ENCODE peak calls at places on chromosome 14, in six cellular contexts. One of them, this sample, is unnamed.

GRCh38 chr14:22838631-22839041 is 2.3 kb downstream of the MMP14 start:
- DNase-seq in body of pancreas: no peak
- DNase-seq in ecto neural progenitor cell: no peak
- DNase-seq in AG04449: no peak
- DNase-seq in iPS-NIHi11: no peak
- DNase-seq in memory B cell: no peak
- DNase-seq in this sample: no peak

GRCh38 chr14:56666716-56667115 is 87.1 kb downstream of the TMEM260 start:
- DNase-seq in body of pancreas: no peak
- DNase-seq in ecto neural progenitor cell: no peak
- DNase-seq in AG04449: no peak
- DNase-seq in iPS-NIHi11: no peak
- DNase-seq in memory B cell: no peak
- DNase-seq in this sample: no peak

GRCh38 chr14:92676031-92676430 is 72.4 kb downstream of the LGMN start:
- DNase-seq in body of pancreas: no peak
- DNase-seq in ecto neural progenitor cell: no peak
- DNase-seq in AG04449: no peak
- DNase-seq in iPS-NIHi11: no peak
- DNase-seq in memory B cell: no peak
- DNase-seq in this sample: no peak

GRCh38 chr14:75275598-75275997 is 3.0 kb upstream of the FOS start:
- DNase-seq in body of pancreas: no peak
- DNase-seq in ecto neural progenitor cell: no peak
- DNase-seq in AG04449: no peak
- DNase-seq in iPS-NIHi11: no peak
- DNase-seq in memory B cell: no peak
- DNase-seq in this sample: no peak

GRCh38 chr14:101628975-101629374 is 67.7 kb downstream of the DIO3 start:
- DNase-seq in body of pancreas: no peak
- DNase-seq in ecto neural progenitor cell: no peak
- DNase-seq in AG04449: no peak
- DNase-seq in iPS-NIHi11: no peak
- DNase-seq in memory B cell: no peak
- DNase-seq in this sample: no peak

GRCh38 chr14:34030864-34031263 is 80.0 kb upstream of the EGLN3 start:
- DNase-seq in body of pancreas: no peak
- DNase-seq in ecto neural progenitor cell: no peak
- DNase-seq in AG04449: no peak
- DNase-seq in iPS-NIHi11: no peak
- DNase-seq in memory B cell: no peak
- DNase-seq in this sample: no peak

GRCh38 chr14:106657460-106657859 is 1131.1 kb downstream of the TMEM121 start:
- DNase-seq in body of pancreas: no peak
- DNase-seq in ecto neural progenitor cell: no peak
- DNase-seq in AG04449: no peak
- DNase-seq in iPS-NIHi11: no peak
- DNase-seq in memory B cell: peak
- DNase-seq in this sample: no peak

GRCh38 chr14:54105898-54106297 is 149.3 kb upstream of the BMP4 start:
- DNase-seq in body of pancreas: no peak
- DNase-seq in ecto neural progenitor cell: no peak
- DNase-seq in AG04449: no peak
- DNase-seq in iPS-NIHi11: no peak
- DNase-seq in memory B cell: no peak
- DNase-seq in this sample: no peak

GRCh38 chr14:68659021-68659931 is 133.6 kb downstream of the ZFP36L1 start:
- DNase-seq in body of pancreas: no peak
- DNase-seq in ecto neural progenitor cell: peak
- DNase-seq in AG04449: no peak
- DNase-seq in iPS-NIHi11: no peak
- DNase-seq in memory B cell: no peak
- DNase-seq in this sample: no peak

GRCh38 chr14:31568151-31568550 is 6.9 kb downstream of the NUBPL start:
- DNase-seq in body of pancreas: no peak
- DNase-seq in ecto neural progenitor cell: no peak
- DNase-seq in AG04449: no peak
- DNase-seq in iPS-NIHi11: no peak
- DNase-seq in memory B cell: no peak
- DNase-seq in this sample: no peak

GRCh38 chr14:62179367-62180018 is 417.3 kb downstream of the SNAPC1 start:
- DNase-seq in body of pancreas: peak
- DNase-seq in ecto neural progenitor cell: peak
- DNase-seq in AG04449: peak
- DNase-seq in iPS-NIHi11: peak
- DNase-seq in memory B cell: no peak
- DNase-seq in this sample: peak

GRCh38 chr14:93175492-93175891 is 9.2 kb downstream of the MOAP1 start:
- DNase-seq in body of pancreas: no peak
- DNase-seq in ecto neural progenitor cell: no peak
- DNase-seq in AG04449: no peak
- DNase-seq in iPS-NIHi11: no peak
- DNase-seq in memory B cell: no peak
- DNase-seq in this sample: no peak

GRCh38 chr14:101224356-101225115 is 321.0 kb upstream of the RTL1 start:
- DNase-seq in body of pancreas: peak
- DNase-seq in ecto neural progenitor cell: peak
- DNase-seq in AG04449: no peak
- DNase-seq in iPS-NIHi11: no peak
- DNase-seq in memory B cell: no peak
- DNase-seq in this sample: no peak

GRCh38 chr14:71525663-71526246 is 406.5 kb upstream of the RGS6 start:
- DNase-seq in body of pancreas: no peak
- DNase-seq in ecto neural progenitor cell: no peak
- DNase-seq in AG04449: no peak
- DNase-seq in iPS-NIHi11: no peak
- DNase-seq in memory B cell: no peak
- DNase-seq in this sample: no peak

GRCh38 chr14:95431199-95432145 is 85.0 kb downstream of the SYNE3 start:
- DNase-seq in body of pancreas: no peak
- DNase-seq in ecto neural progenitor cell: no peak
- DNase-seq in AG04449: no peak
- DNase-seq in iPS-NIHi11: peak
- DNase-seq in memory B cell: peak
- DNase-seq in this sample: no peak

GRCh38 chr14:101717663-101718490 is 43.6 kb upstream of the PPP2R5C start:
- DNase-seq in body of pancreas: no peak
- DNase-seq in ecto neural progenitor cell: no peak
- DNase-seq in AG04449: no peak
- DNase-seq in iPS-NIHi11: no peak
- DNase-seq in memory B cell: no peak
- DNase-seq in this sample: no peak

GRCh38 chr14:80867798-80868197 is 73.7 kb downstream of the CEP128 start:
- DNase-seq in body of pancreas: no peak
- DNase-seq in ecto neural progenitor cell: no peak
- DNase-seq in AG04449: no peak
- DNase-seq in iPS-NIHi11: no peak
- DNase-seq in memory B cell: no peak
- DNase-seq in this sample: no peak

GRCh38 chr14:68486033-68486732 is 306.7 kb downstream of the ZFP36L1 start:
- DNase-seq in body of pancreas: peak
- DNase-seq in ecto neural progenitor cell: no peak
- DNase-seq in AG04449: no peak
- DNase-seq in iPS-NIHi11: no peak
- DNase-seq in memory B cell: no peak
- DNase-seq in this sample: no peak

GRCh38 chr14:99566009-99566389 is 38.0 kb downstream of the CCDC85C start:
- DNase-seq in body of pancreas: no peak
- DNase-seq in ecto neural progenitor cell: no peak
- DNase-seq in AG04449: no peak
- DNase-seq in iPS-NIHi11: no peak
- DNase-seq in memory B cell: no peak
- DNase-seq in this sample: no peak

GRCh38 chr14:106522990-106523389 is 996.6 kb downstream of the TMEM121 start:
- DNase-seq in body of pancreas: no peak
- DNase-seq in ecto neural progenitor cell: no peak
- DNase-seq in AG04449: no peak
- DNase-seq in iPS-NIHi11: no peak
- DNase-seq in memory B cell: no peak
- DNase-seq in this sample: no peak

GRCh38 chr14:59439256-59440015 is 25.7 kb downstream of the GPR135 start:
- DNase-seq in body of pancreas: no peak
- DNase-seq in ecto neural progenitor cell: no peak
- DNase-seq in AG04449: peak
- DNase-seq in iPS-NIHi11: no peak
- DNase-seq in memory B cell: no peak
- DNase-seq in this sample: no peak

GRCh38 chr14:34548472-34548981 is 9.0 kb upstream of the EAPP start:
- DNase-seq in body of pancreas: no peak
- DNase-seq in ecto neural progenitor cell: no peak
- DNase-seq in AG04449: no peak
- DNase-seq in iPS-NIHi11: no peak
- DNase-seq in memory B cell: no peak
- DNase-seq in this sample: no peak

GRCh38 chr14:75794615-75795038 is 133.6 kb downstream of the TTLL5 start:
- DNase-seq in body of pancreas: no peak
- DNase-seq in ecto neural progenitor cell: no peak
- DNase-seq in AG04449: peak
- DNase-seq in iPS-NIHi11: no peak
- DNase-seq in memory B cell: no peak
- DNase-seq in this sample: no peak

GRCh38 chr14:60986500-60986899 is 5.5 kb downstream of the SLC38A6 start:
- DNase-seq in body of pancreas: no peak
- DNase-seq in ecto neural progenitor cell: no peak
- DNase-seq in AG04449: no peak
- DNase-seq in iPS-NIHi11: no peak
- DNase-seq in memory B cell: no peak
- DNase-seq in this sample: no peak

GRCh38 chr14:32190713-32191112 is 11.1 kb upstream of the RNU6-7 start:
- DNase-seq in body of pancreas: no peak
- DNase-seq in ecto neural progenitor cell: no peak
- DNase-seq in AG04449: no peak
- DNase-seq in iPS-NIHi11: no peak
- DNase-seq in memory B cell: no peak
- DNase-seq in this sample: no peak

GRCh38 chr14:35155962-35156361 is 33.6 kb downstream of the PRORP start:
- DNase-seq in body of pancreas: no peak
- DNase-seq in ecto neural progenitor cell: no peak
- DNase-seq in AG04449: peak
- DNase-seq in iPS-NIHi11: no peak
- DNase-seq in memory B cell: no peak
- DNase-seq in this sample: no peak

GRCh38 chr14:58638231-58639205 is 756 bp downstream of the DACT1 start:
- DNase-seq in body of pancreas: peak
- DNase-seq in ecto neural progenitor cell: peak
- DNase-seq in AG04449: no peak
- DNase-seq in iPS-NIHi11: peak
- DNase-seq in memory B cell: no peak
- DNase-seq in this sample: no peak

GRCh38 chr14:23160924-23161522 is 22.4 kb downstream of the SLC7A8 start:
- DNase-seq in body of pancreas: peak
- DNase-seq in ecto neural progenitor cell: peak
- DNase-seq in AG04449: no peak
- DNase-seq in iPS-NIHi11: peak
- DNase-seq in memory B cell: no peak
- DNase-seq in this sample: no peak

GRCh38 chr14:24816011-24816928 is 182.3 kb upstream of the GZMB start:
- DNase-seq in body of pancreas: peak
- DNase-seq in ecto neural progenitor cell: no peak
- DNase-seq in AG04449: no peak
- DNase-seq in iPS-NIHi11: no peak
- DNase-seq in memory B cell: no peak
- DNase-seq in this sample: no peak

GRCh38 chr14:67674139-67674479 is 323 bp downstream of the VTI1B start:
- DNase-seq in body of pancreas: peak
- DNase-seq in ecto neural progenitor cell: peak
- DNase-seq in AG04449: no peak
- DNase-seq in iPS-NIHi11: peak
- DNase-seq in memory B cell: no peak
- DNase-seq in this sample: no peak

GRCh38 chr14:73209943-73210342 is 27.4 kb upstream of the PAPLN start:
- DNase-seq in body of pancreas: no peak
- DNase-seq in ecto neural progenitor cell: no peak
- DNase-seq in AG04449: no peak
- DNase-seq in iPS-NIHi11: no peak
- DNase-seq in memory B cell: no peak
- DNase-seq in this sample: no peak

GRCh38 chr14:76056128-76056527 is 70.6 kb downstream of the IFT43 start:
- DNase-seq in body of pancreas: no peak
- DNase-seq in ecto neural progenitor cell: no peak
- DNase-seq in AG04449: no peak
- DNase-seq in iPS-NIHi11: peak
- DNase-seq in memory B cell: no peak
- DNase-seq in this sample: no peak

GRCh38 chr14:93969082-93969828 is 7.1 kb downstream of the ASB2 start:
- DNase-seq in body of pancreas: no peak
- DNase-seq in ecto neural progenitor cell: no peak
- DNase-seq in AG04449: no peak
- DNase-seq in iPS-NIHi11: no peak
- DNase-seq in memory B cell: no peak
- DNase-seq in this sample: no peak

GRCh38 chr14:71551291-71551955 is 380.8 kb upstream of the RGS6 start:
- DNase-seq in body of pancreas: no peak
- DNase-seq in ecto neural progenitor cell: no peak
- DNase-seq in AG04449: peak
- DNase-seq in iPS-NIHi11: no peak
- DNase-seq in memory B cell: no peak
- DNase-seq in this sample: no peak

GRCh38 chr14:105448706-105449111 is 25.9 kb upstream of the CRIP2 start:
- DNase-seq in body of pancreas: peak
- DNase-seq in ecto neural progenitor cell: peak
- DNase-seq in AG04449: no peak
- DNase-seq in iPS-NIHi11: peak
- DNase-seq in memory B cell: peak
- DNase-seq in this sample: peak

GRCh38 chr14:105931808-105932483 is 405.6 kb downstream of the TMEM121 start:
- DNase-seq in body of pancreas: no peak
- DNase-seq in ecto neural progenitor cell: no peak
- DNase-seq in AG04449: no peak
- DNase-seq in iPS-NIHi11: no peak
- DNase-seq in memory B cell: no peak
- DNase-seq in this sample: no peak

GRCh38 chr14:100252684-100253083 is 13.7 kb downstream of the YY1 start:
- DNase-seq in body of pancreas: no peak
- DNase-seq in ecto neural progenitor cell: no peak
- DNase-seq in AG04449: no peak
- DNase-seq in iPS-NIHi11: no peak
- DNase-seq in memory B cell: no peak
- DNase-seq in this sample: no peak

GRCh38 chr14:75578786-75579781 is 664 bp downstream of the FLVCR2 start:
- DNase-seq in body of pancreas: peak
- DNase-seq in ecto neural progenitor cell: no peak
- DNase-seq in AG04449: no peak
- DNase-seq in iPS-NIHi11: peak
- DNase-seq in memory B cell: no peak
- DNase-seq in this sample: no peak

GRCh38 chr14:71190691-71191090 is 283.4 kb downstream of the PCNX1 start:
- DNase-seq in body of pancreas: no peak
- DNase-seq in ecto neural progenitor cell: no peak
- DNase-seq in AG04449: no peak
- DNase-seq in iPS-NIHi11: no peak
- DNase-seq in memory B cell: no peak
- DNase-seq in this sample: no peak

GRCh38 chr14:66982247-66982646 is 207.0 kb upstream of the GARIN2 start:
- DNase-seq in body of pancreas: no peak
- DNase-seq in ecto neural progenitor cell: no peak
- DNase-seq in AG04449: no peak
- DNase-seq in iPS-NIHi11: no peak
- DNase-seq in memory B cell: no peak
- DNase-seq in this sample: no peak